ENCODE peak calls at places on chromosomes 4 and X, in four cellular contexts. One of them, this sample, is unnamed.
A peak's percentile ranks its signal among the peaks of the same experiment; 100 is the strongest.

GRCh38 chr4:41060352-41061318 is 153.7 kb downstream of the APBB2 start:
- DNase-seq in stimulated activated CD4-positive, alpha-beta T cell treated with anti-CD3 and anti-CD28 coated beads, TNF-alpha, amount 100 ng/mL, for 48 hours: no peak
- DNase-seq in OCI-LY7: no peak
- DNase-seq in AG09319: no peak
- DNase-seq in this sample: no peak

GRCh38 chrX:45063319-45064095 is 137.2 kb downstream of the DIPK2B start:
- DNase-seq in stimulated activated CD4-positive, alpha-beta T cell treated with anti-CD3 and anti-CD28 coated beads, TNF-alpha, amount 100 ng/mL, for 48 hours: no peak
- DNase-seq in OCI-LY7: no peak
- DNase-seq in AG09319: no peak
- DNase-seq in this sample: no peak

GRCh38 chrX:115189646-115190635 is 731 bp downstream of the RBMXL3 start:
- DNase-seq in stimulated activated CD4-positive, alpha-beta T cell treated with anti-CD3 and anti-CD28 coated beads, TNF-alpha, amount 100 ng/mL, for 48 hours: no peak
- DNase-seq in OCI-LY7: no peak
- DNase-seq in AG09319: no peak
- DNase-seq in this sample: no peak

GRCh38 chrX:10759400-10759799 is 139.0 kb upstream of the MID1 start:
- DNase-seq in stimulated activated CD4-positive, alpha-beta T cell treated with anti-CD3 and anti-CD28 coated beads, TNF-alpha, amount 100 ng/mL, for 48 hours: no peak
- DNase-seq in OCI-LY7: no peak
- DNase-seq in AG09319: no peak
- DNase-seq in this sample: no peak

GRCh38 chr4:52982246-52982950 is 120.3 kb downstream of the RASL11B start:
- DNase-seq in stimulated activated CD4-positive, alpha-beta T cell treated with anti-CD3 and anti-CD28 coated beads, TNF-alpha, amount 100 ng/mL, for 48 hours: no peak
- DNase-seq in OCI-LY7: peak; percentile 13
- DNase-seq in AG09319: no peak
- DNase-seq in this sample: no peak

GRCh38 chrX:45601052-45601451 is 400.4 kb upstream of the DIPK2B start:
- DNase-seq in stimulated activated CD4-positive, alpha-beta T cell treated with anti-CD3 and anti-CD28 coated beads, TNF-alpha, amount 100 ng/mL, for 48 hours: no peak
- DNase-seq in OCI-LY7: no peak
- DNase-seq in AG09319: no peak
- DNase-seq in this sample: no peak

GRCh38 chrX:47577424-47577823 is 4.8 kb upstream of the TIMP1 start:
- DNase-seq in stimulated activated CD4-positive, alpha-beta T cell treated with anti-CD3 and anti-CD28 coated beads, TNF-alpha, amount 100 ng/mL, for 48 hours: no peak
- DNase-seq in OCI-LY7: no peak
- DNase-seq in AG09319: no peak
- DNase-seq in this sample: no peak

GRCh38 chr4:170025523-170026252 is 507 bp downstream of the MFAP3L start:
- DNase-seq in stimulated activated CD4-positive, alpha-beta T cell treated with anti-CD3 and anti-CD28 coated beads, TNF-alpha, amount 100 ng/mL, for 48 hours: no peak
- DNase-seq in OCI-LY7: no peak
- DNase-seq in AG09319: no peak
- DNase-seq in this sample: no peak

GRCh38 chrX:72245461-72246089 is 6.7 kb upstream of the ERCC6L start:
- DNase-seq in stimulated activated CD4-positive, alpha-beta T cell treated with anti-CD3 and anti-CD28 coated beads, TNF-alpha, amount 100 ng/mL, for 48 hours: peak; percentile 20
- DNase-seq in OCI-LY7: peak; percentile 31
- DNase-seq in AG09319: no peak
- DNase-seq in this sample: peak; percentile 26

GRCh38 chr4:120922390-120923200 is at the start of gene PRDM5:
- DNase-seq in stimulated activated CD4-positive, alpha-beta T cell treated with anti-CD3 and anti-CD28 coated beads, TNF-alpha, amount 100 ng/mL, for 48 hours: peak; percentile 21
- DNase-seq in OCI-LY7: no peak
- DNase-seq in AG09319: peak; percentile 16
- DNase-seq in this sample: no peak

GRCh38 chrX:3631196-3631595 is 82.3 kb downstream of the PRKX start:
- DNase-seq in stimulated activated CD4-positive, alpha-beta T cell treated with anti-CD3 and anti-CD28 coated beads, TNF-alpha, amount 100 ng/mL, for 48 hours: no peak
- DNase-seq in OCI-LY7: no peak
- DNase-seq in AG09319: no peak
- DNase-seq in this sample: no peak

GRCh38 chrX:38060331-38060878 is 54.1 kb downstream of the SYTL5 start:
- DNase-seq in stimulated activated CD4-positive, alpha-beta T cell treated with anti-CD3 and anti-CD28 coated beads, TNF-alpha, amount 100 ng/mL, for 48 hours: no peak
- DNase-seq in OCI-LY7: no peak
- DNase-seq in AG09319: no peak
- DNase-seq in this sample: no peak

GRCh38 chr4:69239777-69240176 is 25.2 kb upstream of the UGT2B11 start:
- DNase-seq in stimulated activated CD4-positive, alpha-beta T cell treated with anti-CD3 and anti-CD28 coated beads, TNF-alpha, amount 100 ng/mL, for 48 hours: no peak
- DNase-seq in OCI-LY7: no peak
- DNase-seq in AG09319: no peak
- DNase-seq in this sample: no peak

GRCh38 chr4:3285558-3286334 is 7.1 kb upstream of the RGS12 start:
- DNase-seq in stimulated activated CD4-positive, alpha-beta T cell treated with anti-CD3 and anti-CD28 coated beads, TNF-alpha, amount 100 ng/mL, for 48 hours: no peak
- DNase-seq in OCI-LY7: no peak
- DNase-seq in AG09319: peak; percentile 54
- DNase-seq in this sample: no peak

This sample was measured in T-helper 17 cell.